ENCODE peak calls at places on chromosome 4, in seven cellular contexts. J, A, W, D, X, S and Q are unnamed samples.

GRCh38 chr4:52421811-52422213 is 237.3 kb downstream of the USP46 start:
- DNase-seq in A (no peak), J (no peak), S (no peak), X (no peak), W (no peak), D (no peak), Q (no peak)

GRCh38 chr4:16196482-16197393 is 29.5 kb downstream of the TAPT1 start:
- DNase-seq in W (peak; percentile 71), S (peak; percentile 58), A (no peak), J (no peak), X (no peak), D (no peak), Q (no peak)

GRCh38 chr4:78446607-78447006 is 105.0 kb upstream of the ANXA3 start:
- DNase-seq in A (no peak), X (no peak), S (no peak), W (no peak), J (no peak), D (no peak), Q (no peak)

GRCh38 chr4:156970501-156971167 is 965 bp downstream of the PDGFC start:
- DNase-seq in X (no peak), S (peak; percentile 39), A (no peak), W (peak; percentile 12), J (peak; percentile 81), D (no peak), Q (peak; percentile 87)

GRCh38 chr4:137375111-137375850 is 157.0 kb downstream of the PCDH18 start:
- DNase-seq in X (no peak), W (no peak), D (no peak), J (no peak), S (no peak), A (no peak), Q (no peak)

GRCh38 chr4:83490876-83491450 is 6.1 kb upstream of the ABRAXAS1 start:
- DNase-seq in X (no peak), W (peak; percentile 11), S (no peak), J (no peak), D (no peak), A (no peak), Q (no peak)

GRCh38 chr4:183838987-183839712 is 66.0 kb upstream of the STOX2 start:
- DNase-seq in X (no peak), A (no peak), W (no peak), J (no peak), S (no peak), D (no peak), Q (no peak)

GRCh38 chr4:3808597-3808996 is 42.4 kb downstream of the ADRA2C start:
- DNase-seq in A (no peak), D (no peak), X (no peak), S (no peak), J (no peak), W (no peak), Q (peak; percentile 2)

GRCh38 chr4:106585920-106586349 is 217.4 kb upstream of the GIMD1 start:
- DNase-seq in W (no peak), S (no peak), J (no peak), A (no peak), X (no peak), D (no peak), Q (no peak)

GRCh38 chr4:15675363-15675762 is 6.3 kb upstream of the FAM200B start:
- DNase-seq in X (no peak), S (no peak), D (no peak), J (no peak), A (no peak), W (no peak), Q (no peak)

GRCh38 chr4:183960912-183961569 is 55.9 kb downstream of the STOX2 start:
- DNase-seq in X (no peak), A (no peak), D (no peak), W (no peak), J (no peak), S (peak; percentile 56), Q (no peak)